ENCODE peak calls at places on chromosomes 13 and 19, in five cellular contexts. D is IMR-90, S is mesenchymal stem cell, W is neuronal stem cell, U is H9. V is an unnamed sample.

GRCh38 chr19:1408300-1409203 is 1.2 kb downstream of the DAZAP1 start:
- DNase-seq in D (peak), S (peak), W (peak), U (no peak), V (peak)

GRCh38 chr19:17863520-17864182 is 3.9 kb downstream of the RPL18A start:
- DNase-seq in D (no peak), S (no peak), W (no peak), U (no peak), V (no peak)

GRCh38 chr13:95281258-95281602 is 20.0 kb downstream of the ABCC4 start:
- DNase-seq in D (no peak), S (peak), W (no peak), U (no peak), V (no peak)

GRCh38 chr19:17847538-17848366 is at the start of gene JAK3:
- DNase-seq in D (peak), S (peak), W (peak), U (peak), V (peak)

GRCh38 chr19:38073806-38074685 is 150.0 kb downstream of the DPF1 start:
- DNase-seq in D (peak), S (peak), W (peak), U (peak), V (no peak)

GRCh38 chr13:40993987-40994386 is 25.1 kb downstream of the ELF1 start:
- DNase-seq in D (no peak), S (no peak), W (no peak), U (peak), V (peak)

GRCh38 chr13:24076124-24076523 is 84.4 kb upstream of the SPATA13 start:
- DNase-seq in D (no peak), S (no peak), W (no peak), U (no peak), V (no peak)

GRCh38 chr13:49693191-49693733 is 2.0 kb upstream of the EBPL start:
- DNase-seq in D (peak), S (no peak), W (no peak), U (no peak), V (no peak)

GRCh38 chr19:35344511-35345031 is 3.1 kb upstream of the FFAR1 start:
- DNase-seq in D (no peak), S (no peak), W (no peak), U (peak), V (no peak)

GRCh38 chr19:56333506-56333905 is 18.9 kb upstream of the ZSCAN5A start:
- DNase-seq in D (peak), S (peak), W (no peak), U (no peak), V (peak)

GRCh38 chr19:32017341-32017948 is 328.0 kb upstream of the ZNF507 start:
- DNase-seq in D (no peak), S (no peak), W (no peak), U (no peak), V (no peak)

GRCh38 chr13:114131581-114132418 is 623 bp downstream of the RASA3 start:
- DNase-seq in D (no peak), S (no peak), W (no peak), U (no peak), V (no peak)

GRCh38 chr19:34808566-34808965 is 35.6 kb upstream of the ZNF599 start:
- DNase-seq in D (peak), S (peak), W (no peak), U (no peak), V (peak)

GRCh38 chr19:55188620-55189019 is 8.5 kb upstream of the SYT5 start:
- DNase-seq in D (no peak), S (no peak), W (no peak), U (no peak), V (no peak)

DNA sequence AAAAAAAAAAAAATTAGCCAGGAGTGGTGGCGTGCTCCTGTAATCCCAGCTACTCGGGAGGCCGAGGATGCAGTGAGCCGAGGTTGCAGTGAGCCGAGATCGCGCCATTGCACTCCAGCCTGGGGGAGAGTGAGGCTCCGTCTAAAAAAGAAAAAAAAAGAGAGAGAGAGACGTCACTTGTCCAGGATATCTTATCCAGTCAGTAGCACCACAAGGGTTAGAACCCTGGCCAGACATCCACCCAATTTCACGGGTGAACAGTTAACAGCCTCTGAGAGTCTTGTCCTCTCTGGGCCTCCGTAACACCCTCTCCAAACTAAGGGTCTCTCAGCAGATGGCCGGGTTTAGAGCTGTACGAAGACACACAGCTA is 917 bp upstream of the CLPTM1 start:
- DNase-seq in D (no peak), S (no peak), W (no peak), U (no peak), V (no peak)
- H4K8ac ChIP-seq in D (peak), S (peak), W (no peak), U (no peak), V (peak)

DNA sequence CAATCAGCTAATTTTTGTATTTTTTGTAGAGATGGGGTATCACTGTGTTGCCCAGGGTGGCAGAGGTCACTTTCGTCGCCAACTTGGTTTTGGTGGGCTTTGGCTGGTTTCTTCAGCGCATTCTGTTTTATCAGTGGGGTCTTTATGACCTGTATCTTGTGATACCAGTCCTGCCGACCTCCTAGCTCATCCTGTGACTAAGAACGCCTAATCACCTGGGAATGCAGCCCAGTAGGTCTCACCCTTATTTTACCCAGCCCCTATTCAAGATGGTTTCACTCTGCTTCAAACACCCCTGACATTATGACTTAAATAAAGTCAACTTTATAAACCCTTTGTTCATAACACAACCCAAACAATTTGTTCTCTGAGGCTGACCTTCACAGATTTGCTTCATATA is 3.0 kb upstream of the ZNF878 start:
- DNase-seq in D (no peak), S (no peak), W (no peak), U (no peak), V (peak)
- H4K91ac ChIP-seq in D (no peak), S (no peak), W (no peak), U (no peak), V (peak)

GRCh38 chr19:51136333-51136732 is 5.8 kb upstream of the SIGLEC7 start:
- DNase-seq in D (no peak), S (no peak), W (no peak), U (no peak), V (no peak)
- H3K27ac ChIP-seq in D (no peak), S (no peak), W (no peak), U (no peak), V (no peak)

DNA sequence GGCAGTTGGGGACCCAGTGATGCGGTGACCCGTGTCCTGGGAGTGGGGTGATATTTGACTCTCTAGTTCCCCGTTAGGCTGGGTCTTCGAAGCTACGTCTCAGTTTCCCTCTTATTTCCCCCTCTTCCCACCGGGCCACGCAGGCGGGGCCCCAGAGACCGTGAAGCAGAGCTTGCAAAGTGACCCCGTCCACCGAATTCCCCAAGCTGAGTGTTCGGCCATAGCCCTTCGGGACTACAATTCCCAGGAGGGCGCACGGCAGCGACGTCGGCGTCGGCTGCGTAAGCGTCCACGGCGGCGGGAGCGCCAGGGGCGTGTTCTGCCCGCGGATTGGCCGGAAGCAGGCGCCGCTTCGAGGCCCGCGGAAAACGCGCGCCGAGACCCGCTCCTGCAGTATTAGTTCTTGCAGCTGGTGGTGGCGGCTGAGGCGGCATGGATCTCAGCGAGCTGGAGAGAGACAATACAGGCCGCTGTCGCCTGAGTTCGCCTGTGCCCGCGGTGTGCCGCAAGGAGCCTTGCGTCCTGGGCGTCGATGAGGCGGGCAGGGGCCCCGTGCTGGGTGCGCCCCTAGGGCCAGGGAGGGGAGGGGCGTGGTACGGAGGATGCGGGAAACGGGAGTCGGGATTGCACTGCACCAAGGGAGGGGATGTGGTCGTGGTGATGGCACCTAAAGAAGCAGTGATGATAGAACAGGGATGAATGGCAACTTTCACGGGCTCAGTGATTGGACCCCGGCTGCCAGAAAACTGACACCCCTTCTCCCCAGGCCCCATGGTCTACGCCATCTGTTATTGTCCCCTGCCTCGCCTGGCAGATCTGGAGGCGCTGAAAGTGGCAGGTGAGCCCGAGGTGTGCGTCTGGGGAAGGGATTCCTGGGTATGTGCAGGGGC is at the start of gene RNASEH2A:
- DNase-seq in D (peak), S (peak), W (peak), U (peak), V (peak)
- H4K8ac ChIP-seq in D (peak), S (peak), W (peak), U (no peak), V (peak)

DNA sequence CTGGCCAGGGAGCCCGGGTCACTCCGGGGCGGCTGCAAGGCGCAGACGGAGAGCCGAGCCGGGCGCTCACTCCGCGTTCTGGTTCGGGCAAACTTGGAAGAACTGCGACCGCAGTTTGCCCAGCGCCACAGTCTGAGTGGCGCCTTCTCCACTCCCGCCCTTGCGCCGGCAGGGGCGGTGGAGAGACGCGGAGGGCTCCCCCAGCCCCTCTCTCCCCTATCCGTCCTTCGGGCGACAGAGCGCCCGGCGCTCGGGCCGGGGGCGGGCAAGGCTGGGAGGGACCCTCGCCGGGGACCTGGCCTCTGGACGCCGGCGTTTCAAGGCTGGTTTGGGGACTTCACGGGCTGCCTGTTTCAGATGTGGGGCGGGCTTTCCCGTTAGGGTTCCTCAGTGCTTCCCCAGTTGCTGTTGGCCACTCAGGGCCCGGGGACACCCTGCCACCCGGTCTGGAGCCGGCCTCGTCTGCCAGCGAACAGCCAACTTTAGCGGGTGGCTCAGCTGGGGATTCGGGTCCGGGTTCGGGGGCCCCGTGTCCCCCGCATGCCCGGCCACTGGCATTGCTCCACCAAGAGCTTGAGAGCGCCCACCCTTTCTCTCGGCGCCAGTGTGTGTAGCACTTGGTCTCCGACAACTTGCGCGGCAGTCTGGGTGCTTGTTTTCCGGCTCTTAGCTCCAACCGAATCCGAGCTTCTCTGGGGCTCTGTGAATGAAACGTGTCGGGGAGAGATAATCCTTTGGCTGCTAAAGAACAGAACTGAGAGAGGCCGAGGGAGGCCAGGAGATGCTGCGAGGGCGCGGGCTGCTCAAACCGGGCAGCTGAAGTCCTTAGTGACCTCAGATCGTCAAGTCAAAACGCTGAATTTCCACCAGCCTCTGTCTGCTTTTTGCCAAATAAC is 1.5 kb downstream of the GPC6 start:
- DNase-seq in D (peak), S (peak), W (peak), U (peak), V (no peak)
- H4K91ac ChIP-seq in D (peak), S (peak), W (no peak), U (no peak), V (peak)

V was measured in trophoblast cell.